ENCODE peak calls at places on chromosomes 16 and 17, in five cellular contexts. M is stimulated activated CD4-positive, alpha-beta T cell treated with anti-CD3 and anti-CD28 coated beads, Interleukin-15, amount 100 ng/mL, for 1 hour; G is midbrain; S is amniotic stem cell; E is NCI-H1105. L is an unnamed sample.

GRCh38 chr17:50191070-50192045 is 10.1 kb downstream of the COL1A1 start:
- DNase-seq in M (no peak), S (no peak), E (no peak), G (no peak), L (no peak)

GRCh38 chr16:66146689-66147330 is 219.7 kb upstream of the CDH5 start:
- DNase-seq in E (no peak), S (no peak), G (no peak), M (no peak), L (no peak)

GRCh38 chr17:44820631-44821196 is 9.4 kb downstream of the GJC1 start:
- DNase-seq in S (peak; percentile 79), M (no peak), E (peak; percentile 91), G (no peak), L (peak; percentile 72)

GRCh38 chr17:17628388-17629008 is 37.0 kb upstream of the PEMT start:
- DNase-seq in M (no peak), S (no peak), G (no peak), E (no peak), L (no peak)

GRCh38 chr17:40602445-40603443 is 37.5 kb upstream of the CCR7 start:
- DNase-seq in G (no peak), S (no peak), E (no peak), M (peak; percentile 44), L (no peak)

GRCh38 chr17:39800540-39800939 is 62.8 kb downstream of the GRB7 start:
- DNase-seq in G (no peak), M (peak; percentile 20), S (no peak), E (peak; percentile 27), L (no peak)

GRCh38 chr16:17773698-17774101 is 302.9 kb upstream of the XYLT1 start:
- DNase-seq in G (no peak), M (no peak), S (no peak), E (no peak), L (no peak)

GRCh38 chr17:28216032-28216431 is 103.0 kb upstream of the TMEM97 start:
- DNase-seq in G (no peak), M (no peak), E (no peak), S (no peak), L (no peak)

GRCh38 chr17:57902800-57903759 is 52.1 kb downstream of the CUEDC1 start:
- DNase-seq in E (peak; percentile 20), S (peak; percentile 42), M (no peak), G (peak; percentile 77), L (no peak)

GRCh38 chr16:57651344-57652333 is 16.5 kb upstream of the ADGRG3 start:
- DNase-seq in M (no peak), G (no peak), E (no peak), S (no peak), L (no peak)

L was measured in non-pigmented ciliary epithelial cell.